ENCODE peak calls at places on chromosomes 4 and X, in five cellular contexts. B, Z, T, O and V are unnamed samples.

GRCh38 chr4:128916832-128917231 is 107.3 kb downstream of the JADE1 start:
- DNase-seq in B (no peak), Z (peak), T (no peak), O (no peak), V (no peak)

GRCh38 chrX:141733371-141733770 is 34.8 kb upstream of the SPANXD start:
- DNase-seq in B (no peak), Z (no peak), T (no peak), O (no peak), V (peak)

GRCh38 chrX:6021316-6022091 is 207.2 kb downstream of the NLGN4X start:
- DNase-seq in B (no peak), Z (peak), T (peak), O (peak), V (no peak)

GRCh38 chr4:13092702-13093101 is 391.4 kb downstream of the RAB28 start:
- DNase-seq in B (no peak), Z (no peak), T (no peak), O (no peak), V (peak)

GRCh38 chrX:66046612-66047235 is 6.8 kb upstream of the VSIG4 start:
- DNase-seq in B (no peak), Z (peak), T (peak), O (no peak), V (no peak)

GRCh38 chr4:176277162-176277904 is 8.3 kb upstream of the ASB5 start:
- DNase-seq in B (peak), Z (peak), T (peak), O (peak), V (peak)

GRCh38 chr4:130125468-130125867 is 1029.5 kb downstream of the C4orf33 start:
- DNase-seq in B (no peak), Z (no peak), T (no peak), O (no peak), V (peak)

GRCh38 chrX:72142094-72142843 is 10.6 kb upstream of the RTL5 start:
- DNase-seq in B (no peak), Z (no peak), T (no peak), O (no peak), V (no peak)

GRCh38 chr4:90126805-90127204 is 389 bp upstream of the CCSER1 start:
- DNase-seq in B (no peak), Z (no peak), T (no peak), O (no peak), V (peak)

GRCh38 chrX:22314692-22315091 is 42.0 kb downstream of the CBLL2 start:
- DNase-seq in B (no peak), Z (no peak), T (no peak), O (no peak), V (peak)

GRCh38 chr4:87050596-87050995 is 115.8 kb downstream of the AFF1 start:
- DNase-seq in B (peak), Z (no peak), T (no peak), O (peak), V (no peak)

GRCh38 chr4:181140037-181140603 is 1103.1 kb upstream of the TENM3 start:
- DNase-seq in B (peak), Z (no peak), T (no peak), O (no peak), V (no peak)

GRCh38 chr4:113407409-113407808 is 354.1 kb downstream of the CAMK2D start:
- DNase-seq in B (no peak), Z (no peak), T (no peak), O (no peak), V (no peak)

GRCh38 chr4:73831569-73831968 is 4.9 kb upstream of the CXCL6 start:
- DNase-seq in B (no peak), Z (no peak), T (no peak), O (peak), V (peak)

GRCh38 chr4:70728096-70728495 is 6.3 kb downstream of the RUFY3 start:
- DNase-seq in B (no peak), Z (no peak), T (no peak), O (no peak), V (peak)

GRCh38 chr4:70725633-70726032 is 3.9 kb downstream of the RUFY3 start:
- DNase-seq in B (no peak), Z (no peak), T (no peak), O (no peak), V (no peak)

GRCh38 chr4:70722199-70722791 is 531 bp downstream of the RUFY3 start:
- DNase-seq in B (no peak), Z (no peak), T (peak), O (peak), V (peak)

GRCh38 chr4:70721747-70722146 is at the start of gene RUFY3:
- DNase-seq in B (no peak), Z (no peak), T (peak), O (peak), V (peak)

GRCh38 chr4:70724463-70724862 is 2.7 kb downstream of the RUFY3 start:
- DNase-seq in B (no peak), Z (no peak), T (no peak), O (no peak), V (no peak)
- H3K4me3 ChIP-seq in B (no peak), Z (no peak), T (no peak), O (no peak), V (peak)

GRCh38 chr4:99790796-99791617 is 25.6 kb upstream of the DAPP1 start:
- DNase-seq in B (no peak), Z (no peak), T (no peak), O (no peak), V (peak)
- H3K4me3 ChIP-seq in B (no peak), Z (no peak), T (no peak), O (no peak), V (no peak)

GRCh38 chrX:46587158-46587557 is 13.6 kb downstream of the CHST7 start:
- DNase-seq in B (no peak), Z (no peak), T (no peak), O (peak), V (no peak)
- H3K4me3 ChIP-seq in B (no peak), Z (no peak), T (no peak), O (no peak), V (no peak)

GRCh38 chrX:20364238-20364637 is 97.5 kb upstream of the RPS6KA3 start:
- DNase-seq in B (no peak), Z (no peak), T (no peak), O (no peak), V (no peak)
- H3K4me3 ChIP-seq in B (no peak), Z (no peak), T (no peak), O (no peak), V (no peak)

DNA sequence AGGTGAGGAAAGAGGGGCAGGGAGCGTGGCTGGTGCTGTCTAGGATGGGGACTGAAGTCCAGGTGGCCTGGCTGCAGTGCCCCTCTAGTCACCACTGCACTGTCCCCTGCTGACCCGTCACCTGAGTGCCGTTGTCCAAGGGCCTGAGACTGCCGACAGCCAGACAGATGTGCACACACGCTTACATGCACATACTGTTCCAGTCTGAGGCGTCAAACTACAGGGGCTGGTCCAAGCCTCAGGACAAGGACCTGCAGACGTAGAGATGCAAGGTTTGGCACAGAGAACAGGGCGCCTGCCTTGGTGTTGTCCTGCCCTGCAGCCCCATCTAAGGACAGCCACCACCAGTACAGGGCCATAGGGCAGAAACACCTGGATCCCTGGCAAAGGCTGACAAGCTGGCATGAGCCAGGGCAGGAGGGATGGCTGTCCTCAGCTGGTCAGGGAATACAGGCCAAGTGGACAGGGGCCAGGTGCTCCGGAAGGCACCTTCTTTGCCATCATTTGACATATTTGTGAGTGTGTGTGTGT is 1.7 kb downstream of the SLC2A9 start:
- DNase-seq in B (no peak), Z (no peak), T (no peak), O (no peak), V (no peak)
- H3K4me3 ChIP-seq in B (peak), Z (no peak), T (no peak), O (peak), V (peak)

DNA sequence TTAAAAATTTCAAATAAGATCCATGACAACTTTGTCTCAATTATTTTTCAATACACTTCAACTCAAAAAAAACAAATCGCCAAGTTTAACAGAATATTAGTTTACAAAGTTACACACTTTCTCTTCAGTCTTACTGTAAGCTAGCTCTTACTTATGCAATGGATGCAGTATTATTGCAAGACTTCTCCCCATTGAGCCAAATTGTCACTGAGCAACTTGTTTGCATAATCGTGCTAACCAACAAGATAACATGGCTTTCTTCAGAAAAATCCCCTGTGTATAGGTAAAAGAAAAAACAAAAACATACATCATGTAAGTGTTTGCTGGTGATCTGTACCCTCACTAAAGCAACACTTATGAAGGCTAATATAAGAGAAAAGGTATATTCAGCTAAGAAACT is 18.9 kb downstream of the DNAJB14 start:
- DNase-seq in B (no peak), Z (no peak), T (no peak), O (peak), V (peak)
- H3K4me3 ChIP-seq in B (no peak), Z (no peak), T (no peak), O (no peak), V (no peak)

GRCh38 chr4:138907174-138907573 is 108.4 kb upstream of the NOCT start:
- DNase-seq in B (no peak), Z (no peak), T (no peak), O (no peak), V (no peak)
- H3K4me3 ChIP-seq in B (no peak), Z (no peak), T (no peak), O (no peak), V (no peak)

GRCh38 chrX:39689374-39690104 is 408.2 kb downstream of the BCOR start:
- DNase-seq in B (no peak), Z (peak), T (no peak), O (no peak), V (no peak)
- H3K4me3 ChIP-seq in B (peak), Z (no peak), T (peak), O (peak), V (no peak)

GRCh38 chrX:125203737-125204578 is 115.7 kb upstream of the TEX13C start:
- DNase-seq in B (no peak), Z (no peak), T (peak), O (no peak), V (peak)
- H3K4me3 ChIP-seq in B (peak), Z (no peak), T (peak), O (peak), V (peak)